ENCODE peak calls at places on chromosomes 4 and X, in five cellular contexts. O is lower lobe of right lung, S is body of pancreas, P is BJ, Z is left lung. R is an unnamed sample.

GRCh38 chr4:151296227-151296626 is 19.3 kb downstream of the PRSS48 start:
- DNase-seq in O (no peak), S (no peak), P (no peak), Z (no peak), R (no peak)

GRCh38 chrX:74231625-74232024 is 72.4 kb upstream of the ZCCHC13 start:
- DNase-seq in O (no peak), S (no peak), P (no peak), Z (no peak), R (no peak)

GRCh38 chrX:108732630-108733321 is 3.6 kb downstream of the IRS4 start:
- DNase-seq in O (no peak), S (no peak), P (no peak), Z (peak), R (no peak)

GRCh38 chrX:68998716-68999115 is 166.5 kb downstream of the PJA1 start:
- DNase-seq in O (no peak), S (no peak), P (no peak), Z (no peak), R (no peak)

GRCh38 chrX:115364625-115365024 is 75.1 kb downstream of the LUZP4 start:
- DNase-seq in O (no peak), S (no peak), P (no peak), Z (no peak), R (no peak)

GRCh38 chrX:38282044-38282443 is 45.3 kb downstream of the RPGR start:
- DNase-seq in O (no peak), S (no peak), P (no peak), Z (no peak), R (no peak)

GRCh38 chrX:103608305-103608963 is 671 bp downstream of the TCEAL3 start:
- DNase-seq in O (peak), S (peak), P (no peak), Z (peak), R (no peak)

GRCh38 chr4:65007841-65008439 is 598.7 kb upstream of the TECRL start:
- DNase-seq in O (no peak), S (peak), P (no peak), Z (no peak), R (peak)

GRCh38 chrX:39654183-39654925 is 443.4 kb downstream of the BCOR start:
- DNase-seq in O (no peak), S (no peak), P (no peak), Z (no peak), R (no peak)
- H3K4me3 ChIP-seq in O (no peak), S (no peak), P (no peak), Z (no peak), R (no peak)

GRCh38 chr4:173056271-173056670 is 112.3 kb upstream of the GALNT7 start:
- DNase-seq in O (no peak), S (no peak), P (no peak), Z (no peak), R (no peak)
- TF ChIP-seq CTCF in O (no peak), S (no peak), P (no peak), Z (no peak), R (no peak)

GRCh38 chrX:71111141-71111843 is at the start of gene IL2RG:
- DNase-seq in O (no peak), S (peak), P (no peak), Z (no peak), R (no peak)
- H3K4me3 ChIP-seq in O (peak), S (no peak), P (no peak), Z (peak), R (no peak)

GRCh38 chrX:94576367-94577004 is 902.5 kb downstream of the FAM133A start:
- DNase-seq in O (no peak), S (no peak), P (no peak), Z (no peak), R (no peak)
- TF ChIP-seq CTCF in O (no peak), S (no peak), P (no peak), Z (no peak), R (peak)

R was measured in AG09309.